ENCODE peak calls at places on chromosome 9, in eight cellular contexts. J is upper lobe of left lung, L is HepG2, U is stomach, W is GM23338, B is sigmoid colon, F is HCT116, D is K562. N is an unnamed sample.

GRCh38 chr9:77020438-77021264 is 1.2 kb downstream of the FOXB2 start:
- DNase-seq in J (peak; percentile 85), L (no peak), U (no peak), W (peak; percentile 50), B (no peak), F (no peak), D (no peak), N (no peak)

GRCh38 chr9:128713411-128713780 is 10.5 kb downstream of the ZDHHC12 start:
- DNase-seq in J (no peak), L (no peak), U (no peak), W (no peak), B (peak; percentile 27), F (no peak), D (no peak), N (no peak)

GRCh38 chr9:36194326-36195000 is 3.7 kb downstream of the CLTA start:
- DNase-seq in J (no peak), L (no peak), U (no peak), W (no peak), B (no peak), F (no peak), D (no peak), N (no peak)

GRCh38 chr9:138022756-138023393 is 145.3 kb downstream of the CACNA1B start:
- DNase-seq in J (peak; percentile 78), L (no peak), U (peak; percentile 13), W (peak; percentile 73), B (peak; percentile 35), F (no peak), D (no peak), N (no peak)

GRCh38 chr9:90455316-90455715 is 187.3 kb downstream of the DIRAS2 start:
- DNase-seq in J (no peak), L (no peak), U (no peak), W (no peak), B (no peak), F (no peak), D (no peak), N (no peak)

GRCh38 chr9:12753931-12754330 is 20.9 kb upstream of the LURAP1L start:
- DNase-seq in J (no peak), L (no peak), U (no peak), W (no peak), B (no peak), F (no peak), D (no peak), N (no peak)

GRCh38 chr9:96417051-96417586 is 1.1 kb downstream of the ZNF367 start:
- DNase-seq in J (peak; percentile 97), L (peak; percentile 68), U (peak; percentile 91), W (peak; percentile 91), B (peak; percentile 94), F (peak; percentile 56), D (peak; percentile 94), N (peak; percentile 91)

GRCh38 chr9:109963079-109963478 is 183.1 kb downstream of the PALM2AKAP2 start:
- DNase-seq in J (no peak), L (no peak), U (no peak), W (no peak), B (no peak), F (no peak), D (no peak), N (no peak)

GRCh38 chr9:125991886-125992529 is 244.8 kb downstream of the PBX3 start:
- DNase-seq in J (no peak), L (no peak), U (no peak), W (no peak), B (peak; percentile 30), F (no peak), D (no peak), N (no peak)

GRCh38 chr9:133428579-133429215 is 6.5 kb downstream of the ADAMTS13 start:
- DNase-seq in J (peak; percentile 84), L (peak; percentile 12), U (peak; percentile 43), W (peak; percentile 85), B (no peak), F (no peak), D (peak; percentile 82), N (no peak)

GRCh38 chr9:128245293-128246151 is 30.3 kb downstream of the GOLGA2 start:
- DNase-seq in J (no peak), L (peak; percentile 72), U (no peak), W (peak; percentile 49), B (peak; percentile 78), F (no peak), D (no peak), N (no peak)

GRCh38 chr9:69549310-69550202 is 122.6 kb downstream of the APBA1 start:
- DNase-seq in J (no peak), L (peak; percentile 45), U (no peak), W (peak; percentile 77), B (no peak), F (peak; percentile 38), D (peak; percentile 30), N (no peak)

GRCh38 chr9:35811364-35812024 is 568 bp downstream of the SPAG8 start:
- DNase-seq in J (no peak), L (no peak), U (peak; percentile 61), W (no peak), B (peak; percentile 74), F (no peak), D (no peak), N (no peak)

GRCh38 chr9:79946718-79947117 is 375.0 kb downstream of the TLE4 start:
- DNase-seq in J (no peak), L (no peak), U (peak; percentile 55), W (no peak), B (no peak), F (no peak), D (no peak), N (no peak)

GRCh38 chr9:35341585-35341984 is 148.3 kb upstream of the RUSC2 start:
- DNase-seq in J (no peak), L (no peak), U (peak; percentile 39), W (peak; percentile 41), B (peak; percentile 66), F (no peak), D (no peak), N (no peak)

GRCh38 chr9:94610181-94610591 is 16.6 kb upstream of the FBP2 start:
- DNase-seq in J (no peak), L (no peak), U (no peak), W (no peak), B (no peak), F (no peak), D (no peak), N (no peak)

GRCh38 chr9:97934321-97935115 is 3.5 kb downstream of the HEMGN start:
- DNase-seq in J (no peak), L (no peak), U (no peak), W (peak; percentile 43), B (no peak), F (no peak), D (no peak), N (no peak)

GRCh38 chr9:18594837-18595236 is 120.9 kb downstream of the ADAMTSL1 start:
- DNase-seq in J (no peak), L (no peak), U (no peak), W (no peak), B (no peak), F (no peak), D (no peak), N (no peak)

GRCh38 chr9:126986506-126986951 is 71.9 kb downstream of the RALGPS1 start:
- DNase-seq in J (no peak), L (peak; percentile 46), U (no peak), W (no peak), B (no peak), F (peak; percentile 16), D (no peak), N (no peak)

GRCh38 chr9:4861736-4862451 is 69.2 kb downstream of the RCL1 start:
- DNase-seq in J (no peak), L (peak; percentile 63), U (no peak), W (no peak), B (no peak), F (no peak), D (no peak), N (no peak)

GRCh38 chr9:4859035-4859434 is 66.3 kb downstream of the RCL1 start:
- DNase-seq in J (no peak), L (no peak), U (no peak), W (no peak), B (no peak), F (no peak), D (no peak), N (no peak)

GRCh38 chr9:4861145-4861544 is 68.4 kb downstream of the RCL1 start:
- DNase-seq in J (no peak), L (peak; percentile 5), U (no peak), W (no peak), B (no peak), F (no peak), D (no peak), N (no peak)

GRCh38 chr9:4862506-4863250 is 69.9 kb downstream of the RCL1 start:
- DNase-seq in J (no peak), L (no peak), U (no peak), W (no peak), B (peak; percentile 66), F (no peak), D (peak; percentile 79), N (no peak)

DNA sequence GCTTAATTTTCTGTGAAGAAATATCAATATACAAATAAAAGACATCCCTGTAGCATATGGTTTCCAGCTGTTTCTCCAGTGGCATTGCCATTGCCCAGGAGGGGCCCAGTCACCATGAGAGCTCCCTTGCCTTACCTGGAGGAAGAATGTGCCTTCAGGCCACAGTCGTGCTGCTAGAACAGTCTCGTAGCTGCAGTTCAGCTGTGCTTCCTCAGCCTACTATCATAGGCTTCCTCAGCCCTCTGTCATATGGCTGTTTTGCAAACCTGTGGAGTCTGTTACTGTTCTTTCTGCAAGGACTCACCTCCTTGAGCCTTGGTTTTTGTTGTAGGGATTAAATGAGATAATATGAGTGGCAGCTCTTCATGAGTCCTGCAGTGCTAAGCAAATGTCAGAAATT is 67.6 kb downstream of the RCL1 start:
- DNase-seq in J (no peak), L (no peak), U (no peak), W (no peak), B (no peak), F (no peak), D (no peak), N (no peak)
- H3K36me3 ChIP-seq in J (peaks cover 14% of the 10 kb centered on the region), L (peaks cover 37% of the 10 kb centered on the region), U (peaks cover 9% of the 10 kb centered on the region), W (peaks cover 20% of the 10 kb centered on the region), B (no peaks in the 10 kb centered on the region), F (peaks cover 3% of the 10 kb centered on the region), D (peaks cover 87% of the 10 kb centered on the region), N (peaks cover 8% of the 10 kb centered on the region)

GRCh38 chr9:37994639-37995347 is 74.2 kb downstream of the SHB start:
- DNase-seq in J (peak; percentile 90), L (no peak), U (peak; percentile 40), W (no peak), B (peak; percentile 87), F (no peak), D (no peak), N (no peak)
- TF ChIP-seq POLR2AphosphoS5 in J (peak; percentile 86), L (no peak), U (no peak), W (no peak), B (no peak), F (no peak), D (no peak), N (peak; percentile 55)

GRCh38 chr9:78307360-78307759 is 10.4 kb downstream of the PSAT1 start:
- DNase-seq in J (no peak), L (no peak), U (no peak), W (no peak), B (no peak), F (no peak), D (no peak), N (no peak)
- H3K36me3 ChIP-seq in J (no peaks in the 10 kb centered on the region), L (peaks cover 90% of the 10 kb centered on the region), U (no peaks in the 10 kb centered on the region), W (peaks cover 95% of the 10 kb centered on the region), B (no peaks in the 10 kb centered on the region), F (peaks cover 20% of the 10 kb centered on the region), D (peaks cover 65% of the 10 kb centered on the region), N (no peaks in the 10 kb centered on the region)

DNA sequence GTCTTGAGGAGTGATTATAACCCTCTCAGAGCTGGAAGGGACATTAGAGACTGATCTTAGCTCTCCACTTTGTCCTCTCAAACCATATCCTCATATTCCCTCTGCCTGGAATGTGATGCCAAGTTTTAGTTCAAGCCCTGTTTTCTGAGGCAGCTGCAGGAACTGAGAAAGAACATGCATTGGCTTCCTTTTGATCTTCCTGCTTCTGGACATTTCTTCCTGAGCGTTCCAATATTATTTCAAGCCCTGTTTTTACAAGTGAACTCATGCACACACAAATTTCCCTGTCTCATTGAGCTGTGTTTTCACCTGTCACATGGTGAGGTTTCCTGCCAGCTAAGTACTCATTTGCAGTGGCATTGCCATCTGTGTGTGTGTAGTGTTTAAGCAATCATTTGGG is 17.0 kb downstream of the FOCAD start:
- DNase-seq in J (no peak), L (no peak), U (no peak), W (no peak), B (no peak), F (no peak), D (no peak), N (no peak)
- TF ChIP-seq POLR2AphosphoS5 in J (no peak), L (no peak), U (no peak), W (no peak), B (peak; percentile 94), F (no peak), D (no peak), N (no peak)